ENCODE peak calls at places on chromosome 7, in seven cellular contexts. T, K, J, S, N, P and I are unnamed samples.

GRCh38 chr7:729154-730000 is 2.3 kb upstream of the PRKAR1B start:
- DNase-seq in S (peak), N (no peak), P (peak), J (no peak), T (no peak), K (no peak), I (no peak)

GRCh38 chr7:93327006-93327633 is 95.0 kb downstream of the VPS50 start:
- DNase-seq in P (no peak), J (peak), K (peak), S (no peak), N (no peak), T (peak), I (peak)

GRCh38 chr7:82865856-82866255 is 296.8 kb downstream of the PCLO start:
- DNase-seq in S (no peak), J (no peak), K (no peak), T (no peak), P (no peak), N (no peak), I (no peak)

GRCh38 chr7:2173184-2173827 is 59.4 kb downstream of the MAD1L1 start:
- DNase-seq in T (no peak), P (no peak), S (no peak), N (no peak), K (no peak), J (peak), I (no peak)

GRCh38 chr7:97285348-97285747 is 167.8 kb downstream of the SDHAF3 start:
- DNase-seq in P (no peak), K (no peak), N (no peak), S (no peak), J (no peak), T (no peak), I (no peak)

GRCh38 chr7:25847331-25848070 is 304.5 kb upstream of the NFE2L3 start:
- DNase-seq in J (no peak), N (no peak), S (no peak), K (peak), P (no peak), T (no peak), I (no peak)

GRCh38 chr7:12067156-12067831 is 143.8 kb upstream of the TMEM106B start:
- DNase-seq in P (no peak), S (no peak), N (peak), J (peak), T (peak), K (peak), I (peak)

GRCh38 chr7:70761711-70762328 is 370.1 kb upstream of the GALNT17 start:
- DNase-seq in K (no peak), S (no peak), J (no peak), N (no peak), P (no peak), T (no peak), I (no peak)

GRCh38 chr7:30166841-30167235 is 32.1 kb downstream of the MTURN start:
- DNase-seq in N (no peak), J (no peak), S (no peak), T (no peak), K (no peak), P (no peak), I (no peak)

GRCh38 chr7:131692131-131692960 is 135.9 kb upstream of the PODXL start:
- DNase-seq in N (no peak), K (peak), P (no peak), S (peak), T (peak), J (peak), I (peak)

GRCh38 chr7:27141138-27141537 is 2.3 kb downstream of the HOXA5 start:
- DNase-seq in T (peak), P (no peak), N (no peak), K (no peak), J (no peak), S (no peak), I (no peak)

GRCh38 chr7:73429622-73430505 is 3.7 kb upstream of the FZD9 start:
- DNase-seq in S (no peak), J (no peak), T (no peak), P (no peak), K (no peak), N (no peak), I (no peak)

GRCh38 chr7:30556854-30557644 is 37.6 kb upstream of the GARS1 start:
- DNase-seq in T (peak), P (no peak), N (peak), S (no peak), K (peak), J (no peak), I (no peak)

GRCh38 chr7:35465791-35466336 is 212.0 kb upstream of the TBX20 start:
- DNase-seq in S (peak), K (no peak), N (peak), P (no peak), J (no peak), T (no peak), I (no peak)

GRCh38 chr7:157703131-157703530 is 366.3 kb downstream of the DNAJB6 start:
- DNase-seq in K (no peak), T (no peak), J (no peak), P (peak), S (peak), N (no peak), I (no peak)

GRCh38 chr7:98613601-98614425 is 3.3 kb upstream of the NPTX2 start:
- DNase-seq in J (peak), N (no peak), S (no peak), K (peak), P (no peak), T (peak), I (peak)

GRCh38 chr7:130276796-130277762 is 10.4 kb downstream of the CPA2 start:
- DNase-seq in K (peak), P (no peak), N (no peak), J (peak), T (peak), S (no peak), I (no peak)

GRCh38 chr7:8125680-8126444 is 136.1 kb downstream of the ICA1 start:
- DNase-seq in P (peak), J (no peak), N (no peak), T (peak), S (peak), K (no peak), I (no peak)

GRCh38 chr7:82388138-82388537 is 55.4 kb downstream of the CACNA2D1 start:
- DNase-seq in S (no peak), T (no peak), J (no peak), P (no peak), K (peak), N (no peak), I (no peak)

GRCh38 chr7:141045126-141045841 is 28.6 kb upstream of the TMEM178B start:
- DNase-seq in J (no peak), N (no peak), K (peak), S (no peak), P (no peak), T (no peak), I (no peak)

GRCh38 chr7:19119901-19120486 is 2.6 kb upstream of the TWIST1 start:
- DNase-seq in K (no peak), N (no peak), S (no peak), J (no peak), P (no peak), T (no peak), I (no peak)

GRCh38 chr7:44279731-44280505 is 45.5 kb downstream of the CAMK2B start:
- DNase-seq in S (peak), N (no peak), P (peak), T (no peak), J (no peak), K (no peak), I (no peak)

GRCh38 chr7:137772748-137773147 is 74.0 kb downstream of the DGKI start:
- DNase-seq in S (no peak), P (no peak), K (peak), J (no peak), N (no peak), T (peak), I (no peak)

GRCh38 chr7:149690688-149691446 is 82.5 kb downstream of the ZNF467 start:
- DNase-seq in T (peak), P (no peak), K (peak), S (no peak), J (peak), N (no peak), I (peak)

GRCh38 chr7:106064329-106064728 is 47.8 kb downstream of the SYPL1 start:
- DNase-seq in K (no peak), T (no peak), P (peak), J (no peak), S (no peak), N (no peak), I (no peak)

GRCh38 chr7:27192546-27193334 is 7.2 kb downstream of the HOXA13 start:
- DNase-seq in S (no peak), T (no peak), K (no peak), P (peak), N (no peak), J (no peak), I (no peak)

GRCh38 chr7:131188367-131189339 is 139.0 kb upstream of the MKLN1 start:
- DNase-seq in J (peak), K (peak), S (no peak), T (peak), P (no peak), N (peak), I (peak)

GRCh38 chr7:55556031-55556430 is 16.3 kb downstream of the VOPP1 start:
- DNase-seq in J (no peak), N (no peak), K (no peak), P (no peak), S (no peak), T (no peak), I (no peak)

GRCh38 chr7:149547126-149547525 is 49.5 kb upstream of the ZNF746 start:
- DNase-seq in T (no peak), P (no peak), K (no peak), J (no peak), S (no peak), N (no peak), I (no peak)

GRCh38 chr7:117169907-117170306 is 153.0 kb downstream of the WNT2 start:
- DNase-seq in P (no peak), S (no peak), N (peak), K (no peak), J (no peak), T (peak), I (no peak)

GRCh38 chr7:90530263-90530662 is 60.8 kb downstream of the PTTG1IP2 start:
- DNase-seq in K (peak), T (peak), S (no peak), P (no peak), J (peak), N (no peak), I (peak)

GRCh38 chr7:23347682-23348180 is 48.6 kb downstream of the MALSU1 start:
- DNase-seq in T (peak), N (no peak), J (peak), S (no peak), P (no peak), K (peak), I (peak)

GRCh38 chr7:124701955-124702354 is 63.6 kb downstream of the GPR37 start:
- DNase-seq in K (peak), J (peak), T (peak), N (no peak), P (no peak), S (no peak), I (no peak)

GRCh38 chr7:5494683-5495561 is 71.3 kb upstream of the TNRC18 start:
- DNase-seq in N (peak), T (peak), J (peak), P (peak), K (peak), S (peak), I (no peak)

GRCh38 chr7:108073305-108074070 is 56.7 kb downstream of the LAMB4 start:
- DNase-seq in P (no peak), S (no peak), T (no peak), J (no peak), N (no peak), K (no peak), I (no peak)

GRCh38 chr7:157603716-157604115 is 266.9 kb downstream of the DNAJB6 start:
- DNase-seq in P (peak), N (no peak), S (no peak), K (no peak), T (no peak), J (no peak), I (no peak)

GRCh38 chr7:818031-818699 is 14.1 kb upstream of the SUN1 start:
- DNase-seq in J (peak), S (no peak), N (no peak), P (peak), K (peak), T (peak), I (peak)

GRCh38 chr7:84701524-84702306 is 485.1 kb downstream of the SEMA3D start:
- DNase-seq in S (no peak), K (peak), T (peak), N (no peak), P (no peak), J (peak), I (peak)

GRCh38 chr7:25659841-25660240 is 431.6 kb upstream of the NPVF start:
- DNase-seq in J (no peak), S (no peak), P (no peak), T (no peak), N (no peak), K (no peak), I (no peak)

GRCh38 chr7:64098-64521 is 128.3 kb upstream of the FAM20C start:
- DNase-seq in J (peak), P (peak), T (peak), N (no peak), K (peak), S (peak), I (no peak)

GRCh38 chr7:46202379-46202778 is 281.3 kb upstream of the IGFBP3 start:
- DNase-seq in S (no peak), K (no peak), T (no peak), N (no peak), P (no peak), J (no peak), I (no peak)
- H3K4me3 ChIP-seq in S (no peak), K (no peak), T (no peak), N (no peak), P (no peak), J (no peak), I (no peak)

GRCh38 chr7:40199076-40199802 is 64.4 kb downstream of the SUGCT start:
- DNase-seq in N (no peak), P (no peak), S (no peak), T (peak), J (peak), K (peak), I (no peak)
- TF ChIP-seq CTCF in N (peak), P (no peak), S (no peak), T (peak), J (peak), K (peak), I (peak)

GRCh38 chr7:80600046-80600445 is 38.4 kb upstream of the CD36 start:
- DNase-seq in S (no peak), N (no peak), T (no peak), J (peak), K (no peak), P (no peak), I (no peak)

GRCh38 chr7:80602007-80602406 is 36.4 kb upstream of the CD36 start:
- DNase-seq in N (no peak), T (no peak), K (no peak), P (no peak), S (no peak), J (no peak), I (no peak)

GRCh38 chr7:80608292-80608691 is 30.1 kb upstream of the CD36 start:
- DNase-seq in N (no peak), T (no peak), P (no peak), S (no peak), K (no peak), J (no peak), I (no peak)

GRCh38 chr7:80603940-80604339 is 34.5 kb upstream of the CD36 start:
- DNase-seq in K (no peak), J (no peak), S (no peak), N (no peak), P (no peak), T (no peak), I (no peak)

DNA sequence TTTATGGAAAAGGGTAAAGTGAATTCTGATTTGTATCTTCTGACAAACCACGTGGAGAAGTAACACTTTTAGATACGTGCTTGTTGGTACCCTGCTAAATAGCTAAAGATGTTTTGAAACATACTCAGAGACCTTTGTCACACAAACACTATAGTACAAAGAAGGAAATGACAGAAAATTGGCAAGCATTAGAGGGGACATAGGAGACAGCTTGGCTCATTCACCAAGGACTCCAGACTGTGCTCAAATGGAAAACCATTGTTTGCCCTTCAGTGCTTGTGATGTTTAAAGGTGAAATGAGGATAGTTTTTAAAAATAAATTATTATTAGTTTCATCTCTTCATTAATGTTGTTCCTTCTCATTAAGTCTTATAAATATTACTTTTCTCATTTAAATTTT is 34.0 kb upstream of the CD36 start:
- DNase-seq in T (no peak), N (no peak), J (no peak), P (no peak), K (no peak), S (no peak), I (no peak)
- H3K4me3 ChIP-seq in T (no peak), N (no peak), J (no peak), P (no peak), K (no peak), S (peak), I (no peak)

GRCh38 chr7:24477807-24478655 is 95.2 kb upstream of the PALS2 start:
- DNase-seq in N (no peak), J (peak), S (no peak), P (no peak), T (peak), K (peak), I (peak)
- TF ChIP-seq CTCF in N (no peak), J (no peak), S (no peak), P (no peak), T (no peak), K (no peak), I (no peak)

GRCh38 chr7:99784007-99784406 is at the start of gene CYP3A4:
- DNase-seq in S (no peak), K (no peak), P (no peak), T (no peak), J (no peak), N (no peak), I (no peak)
- H3K4me3 ChIP-seq in S (no peak), K (no peak), P (no peak), T (no peak), J (no peak), N (no peak), I (no peak)

DNA sequence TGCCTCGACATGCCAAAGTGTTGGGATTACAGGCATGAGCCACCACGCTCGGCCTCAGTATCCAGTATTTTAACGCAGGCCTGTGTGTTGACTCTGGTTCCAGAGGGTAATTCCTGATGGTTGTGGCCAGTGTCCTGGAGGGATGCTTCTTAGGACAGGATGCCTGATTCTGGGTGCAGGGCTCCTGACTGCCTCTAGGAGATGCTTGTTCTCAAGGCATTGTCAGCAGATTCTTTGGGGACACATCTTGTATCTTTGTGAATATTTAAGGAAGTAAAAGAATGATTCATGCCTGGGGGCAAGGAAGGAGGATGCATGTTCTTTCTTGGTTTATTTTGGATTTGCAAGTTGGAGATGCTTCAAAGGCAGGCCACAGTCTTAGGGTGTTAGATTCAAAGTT is 2.2 kb downstream of the ZDHHC4 start:
- DNase-seq in K (peak), J (peak), N (no peak), T (no peak), S (no peak), P (no peak), I (no peak)
- TF ChIP-seq CTCF in K (peak), J (no peak), N (no peak), T (peak), S (peak), P (no peak), I (peak)

DNA sequence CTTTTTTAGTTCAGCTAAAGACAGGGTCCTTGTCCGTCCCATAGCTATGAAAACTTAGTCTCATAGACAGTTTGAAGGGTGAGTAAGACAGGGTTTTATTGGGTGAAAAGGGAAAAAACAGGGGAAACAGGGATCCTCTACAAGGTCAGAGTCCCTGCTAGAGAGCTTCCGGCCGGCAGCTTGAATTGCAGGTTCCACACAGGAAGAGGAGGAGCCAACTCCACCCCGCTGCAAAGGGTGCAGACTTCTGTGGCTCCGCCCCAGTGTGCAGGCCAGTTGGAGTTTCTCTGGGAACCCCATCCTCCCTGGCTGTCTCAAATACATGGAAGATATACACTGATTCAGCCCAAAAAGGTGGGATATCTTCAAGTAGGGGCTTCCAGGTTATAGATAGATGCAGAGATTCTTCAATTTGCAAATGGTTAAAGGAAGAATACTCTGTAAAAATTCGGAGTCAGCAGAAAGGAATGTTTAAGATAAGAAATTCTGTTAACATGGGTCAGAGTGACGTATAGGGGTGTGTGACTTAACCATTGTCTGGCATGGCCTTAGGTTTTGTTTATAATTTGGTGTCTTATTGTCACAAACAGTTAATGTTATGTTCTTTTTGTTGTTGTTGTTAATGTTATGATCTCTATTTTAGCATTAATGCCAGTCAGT is 34.6 kb upstream of the HECW1 start:
- DNase-seq in P (peak), N (no peak), J (peak), K (no peak), T (no peak), S (no peak), I (peak)
- H3K4me3 ChIP-seq in P (no peak), N (no peak), J (no peak), K (no peak), T (no peak), S (no peak), I (no peak)

DNA sequence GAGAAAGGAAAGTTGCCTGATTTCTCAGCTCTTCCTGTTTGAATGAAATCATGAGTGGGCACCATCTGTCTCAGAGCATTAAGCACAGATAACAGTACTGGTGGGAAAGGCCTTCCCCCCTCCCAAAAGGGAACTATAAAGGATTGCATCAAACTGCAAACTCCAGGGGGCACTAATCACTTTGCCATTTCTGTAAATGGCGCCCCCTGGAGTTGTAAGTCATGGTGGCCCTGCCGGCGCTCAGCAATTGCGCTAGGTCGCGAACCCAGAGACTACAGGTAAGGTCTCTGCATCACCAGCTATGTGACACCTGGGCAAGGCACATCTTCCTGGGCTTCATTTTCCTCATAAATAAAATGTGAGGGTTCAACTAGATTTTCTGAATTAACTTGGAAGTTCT is 11.1 kb downstream of the LRRC4 start:
- DNase-seq in J (peak), S (no peak), T (no peak), N (no peak), K (no peak), P (no peak), I (no peak)
- TF ChIP-seq CTCF in J (peak), S (no peak), T (peak), N (no peak), K (peak), P (no peak), I (peak)

GRCh38 chr7:102890971-102891692 is 21.7 kb upstream of the LRRC17 start:
- DNase-seq in S (no peak), J (no peak), K (no peak), P (no peak), N (no peak), T (no peak), I (no peak)
- H3K4me3 ChIP-seq in S (no peak), J (no peak), K (no peak), P (no peak), N (no peak), T (no peak), I (no peak)